ENCODE peak calls at places on chromosomes 11 and 22, in ten cellular contexts. One of them, this sample, is unnamed.

GRCh38 chr11:43639920-43640319 is 40.6 kb upstream of the HSD17B12 start:
- DNase-seq in GM23338: no peak
- DNase-seq in gastrocnemius medialis: no peak
- DNase-seq in CD4-positive, CD25-positive, alpha-beta regulatory T cell: no peak
- DNase-seq in K562: no peak
- DNase-seq in body of pancreas: no peak
- DNase-seq in CD4-positive, alpha-beta memory T cell: no peak
- DNase-seq in hepatocyte: no peak
- DNase-seq in tibial artery: no peak
- DNase-seq in endodermal cell: no peak
- DNase-seq in this sample: no peak

GRCh38 chr22:30829901-30830550 is 135.4 kb downstream of the OSBP2 start:
- DNase-seq in GM23338: no peak
- DNase-seq in CD4-positive, CD25-positive, alpha-beta regulatory T cell: no peak
- DNase-seq in gastrocnemius medialis: no peak
- DNase-seq in hepatocyte: no peak
- DNase-seq in K562: no peak
- DNase-seq in CD4-positive, alpha-beta memory T cell: no peak
- DNase-seq in endodermal cell: no peak
- DNase-seq in tibial artery: no peak
- DNase-seq in body of pancreas: no peak
- DNase-seq in this sample: no peak

GRCh38 chr11:96306933-96307747 is 35.9 kb downstream of the MAML2 start:
- DNase-seq in CD4-positive, alpha-beta memory T cell: peak; percentile 20
- DNase-seq in gastrocnemius medialis: peak; percentile 59
- DNase-seq in GM23338: peak; percentile 62
- DNase-seq in tibial artery: peak; percentile 91
- DNase-seq in K562: peak; percentile 25
- DNase-seq in body of pancreas: peak; percentile 86
- DNase-seq in hepatocyte: peak; percentile 94
- DNase-seq in endodermal cell: peak; percentile 69
- DNase-seq in CD4-positive, CD25-positive, alpha-beta regulatory T cell: peak; percentile 21
- DNase-seq in this sample: no peak

GRCh38 chr22:46052331-46052771 is 75.4 kb upstream of the WNT7B start:
- DNase-seq in CD4-positive, alpha-beta memory T cell: no peak
- DNase-seq in gastrocnemius medialis: peak; percentile 15
- DNase-seq in endodermal cell: peak; percentile 39
- DNase-seq in tibial artery: peak; percentile 68
- DNase-seq in GM23338: no peak
- DNase-seq in CD4-positive, CD25-positive, alpha-beta regulatory T cell: no peak
- DNase-seq in body of pancreas: peak; percentile 19
- DNase-seq in K562: no peak
- DNase-seq in hepatocyte: no peak
- DNase-seq in this sample: no peak

GRCh38 chr11:47716692-47717091 is 1.5 kb upstream of the AGBL2 start:
- DNase-seq in hepatocyte: no peak
- DNase-seq in endodermal cell: no peak
- DNase-seq in K562: no peak
- DNase-seq in CD4-positive, CD25-positive, alpha-beta regulatory T cell: peak; percentile 34
- DNase-seq in body of pancreas: no peak
- DNase-seq in GM23338: no peak
- DNase-seq in tibial artery: no peak
- DNase-seq in gastrocnemius medialis: no peak
- DNase-seq in CD4-positive, alpha-beta memory T cell: no peak
- DNase-seq in this sample: no peak

GRCh38 chr11:92383430-92383829 is 158.8 kb downstream of the FAT3 start:
- DNase-seq in CD4-positive, alpha-beta memory T cell: no peak
- DNase-seq in GM23338: no peak
- DNase-seq in hepatocyte: no peak
- DNase-seq in body of pancreas: no peak
- DNase-seq in gastrocnemius medialis: no peak
- DNase-seq in endodermal cell: no peak
- DNase-seq in tibial artery: no peak
- DNase-seq in CD4-positive, CD25-positive, alpha-beta regulatory T cell: no peak
- DNase-seq in K562: no peak
- DNase-seq in this sample: no peak

GRCh38 chr22:20604776-20605221 is 97.4 kb downstream of the MED15 start:
- DNase-seq in CD4-positive, CD25-positive, alpha-beta regulatory T cell: no peak
- DNase-seq in endodermal cell: no peak
- DNase-seq in gastrocnemius medialis: no peak
- DNase-seq in body of pancreas: no peak
- DNase-seq in K562: peak; percentile 86
- DNase-seq in GM23338: peak; percentile 10
- DNase-seq in tibial artery: no peak
- DNase-seq in hepatocyte: no peak
- DNase-seq in CD4-positive, alpha-beta memory T cell: no peak
- DNase-seq in this sample: no peak

GRCh38 chr22:45103756-45104155 is 60.0 kb upstream of the NUP50 start:
- DNase-seq in CD4-positive, CD25-positive, alpha-beta regulatory T cell: no peak
- DNase-seq in GM23338: peak; percentile 43
- DNase-seq in endodermal cell: no peak
- DNase-seq in hepatocyte: no peak
- DNase-seq in body of pancreas: no peak
- DNase-seq in CD4-positive, alpha-beta memory T cell: no peak
- DNase-seq in tibial artery: no peak
- DNase-seq in gastrocnemius medialis: no peak
- DNase-seq in K562: no peak
- DNase-seq in this sample: no peak

DNA sequence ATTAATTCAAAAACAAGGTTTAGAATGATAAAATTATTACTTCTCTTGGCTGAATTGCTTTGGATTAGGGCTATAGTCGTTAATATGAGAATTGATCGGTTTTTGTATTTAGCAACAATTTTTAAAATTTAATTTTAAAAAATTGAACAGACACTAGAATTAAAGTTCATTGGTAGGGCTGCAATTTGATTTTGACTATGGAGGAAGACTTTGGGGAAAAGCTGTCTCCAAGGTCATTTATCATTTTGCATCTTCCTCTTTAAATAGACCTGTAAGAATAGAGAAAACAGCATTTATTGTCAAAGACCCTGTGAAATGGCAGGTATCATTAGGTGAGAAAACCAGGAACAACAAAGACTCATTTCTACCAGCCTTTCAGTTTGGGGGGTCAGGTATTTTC is at the start of gene OR4S2:
- DNase-seq in hepatocyte: no peak
- DNase-seq in gastrocnemius medialis: no peak
- DNase-seq in body of pancreas: no peak
- DNase-seq in K562: no peak
- DNase-seq in CD4-positive, CD25-positive, alpha-beta regulatory T cell: no peak
- DNase-seq in endodermal cell: no peak
- DNase-seq in CD4-positive, alpha-beta memory T cell: no peak
- DNase-seq in tibial artery: no peak
- DNase-seq in GM23338: no peak
- DNase-seq in this sample: no peak
- H3K4me1 ChIP-seq in hepatocyte: no peaks in the 10 kb centered on the region
- H3K4me1 ChIP-seq in gastrocnemius medialis: no peaks in the 10 kb centered on the region
- H3K4me1 ChIP-seq in body of pancreas: no peaks in the 10 kb centered on the region
- H3K4me1 ChIP-seq in K562: no peaks in the 10 kb centered on the region
- H3K4me1 ChIP-seq in CD4-positive, CD25-positive, alpha-beta regulatory T cell: no peaks in the 10 kb centered on the region
- H3K4me1 ChIP-seq in endodermal cell: no peaks in the 10 kb centered on the region
- H3K4me1 ChIP-seq in CD4-positive, alpha-beta memory T cell: no peaks in the 10 kb centered on the region
- H3K4me1 ChIP-seq in tibial artery: no peaks in the 10 kb centered on the region
- H3K4me1 ChIP-seq in GM23338: no peaks in the 10 kb centered on the region
- H3K4me1 ChIP-seq in this sample: no peaks in the 10 kb centered on the region

GRCh38 chr11:109490953-109491733 is 69.2 kb downstream of the C11orf87 start:
- DNase-seq in K562: no peak
- DNase-seq in CD4-positive, alpha-beta memory T cell: no peak
- DNase-seq in CD4-positive, CD25-positive, alpha-beta regulatory T cell: no peak
- DNase-seq in tibial artery: no peak
- DNase-seq in GM23338: peak; percentile 38
- DNase-seq in gastrocnemius medialis: no peak
- DNase-seq in endodermal cell: no peak
- DNase-seq in hepatocyte: no peak
- DNase-seq in body of pancreas: no peak
- DNase-seq in this sample: peak; percentile 68
- H3K27ac ChIP-seq in K562: no peak overlapping the region
- H3K27ac ChIP-seq in CD4-positive, alpha-beta memory T cell: no peak overlapping the region
- H3K27ac ChIP-seq in CD4-positive, CD25-positive, alpha-beta regulatory T cell: no peak overlapping the region
- H3K27ac ChIP-seq in tibial artery: no peak overlapping the region
- H3K27ac ChIP-seq in GM23338: no peak overlapping the region
- H3K27ac ChIP-seq in gastrocnemius medialis: no peak overlapping the region
- H3K27ac ChIP-seq in endodermal cell: no peak overlapping the region
- H3K27ac ChIP-seq in hepatocyte: no peak overlapping the region
- H3K27ac ChIP-seq in body of pancreas: no peak overlapping the region
- H3K27ac ChIP-seq in this sample: no peak overlapping the region

GRCh38 chr22:48616656-48617055 is 1211.0 kb downstream of the BRD1 start:
- DNase-seq in K562: no peak
- DNase-seq in body of pancreas: no peak
- DNase-seq in tibial artery: no peak
- DNase-seq in CD4-positive, CD25-positive, alpha-beta regulatory T cell: no peak
- DNase-seq in hepatocyte: no peak
- DNase-seq in gastrocnemius medialis: no peak
- DNase-seq in endodermal cell: no peak
- DNase-seq in GM23338: no peak
- DNase-seq in CD4-positive, alpha-beta memory T cell: no peak
- DNase-seq in this sample: no peak

GRCh38 chr22:48609279-48609865 is 1218.3 kb downstream of the BRD1 start:
- DNase-seq in K562: no peak
- DNase-seq in hepatocyte: no peak
- DNase-seq in GM23338: no peak
- DNase-seq in gastrocnemius medialis: no peak
- DNase-seq in body of pancreas: no peak
- DNase-seq in tibial artery: no peak
- DNase-seq in endodermal cell: no peak
- DNase-seq in CD4-positive, CD25-positive, alpha-beta regulatory T cell: no peak
- DNase-seq in CD4-positive, alpha-beta memory T cell: no peak
- DNase-seq in this sample: no peak

GRCh38 chr22:48612077-48612995 is 1215.3 kb downstream of the BRD1 start:
- DNase-seq in hepatocyte: no peak
- DNase-seq in GM23338: no peak
- DNase-seq in tibial artery: no peak
- DNase-seq in CD4-positive, CD25-positive, alpha-beta regulatory T cell: no peak
- DNase-seq in gastrocnemius medialis: no peak
- DNase-seq in CD4-positive, alpha-beta memory T cell: no peak
- DNase-seq in body of pancreas: no peak
- DNase-seq in K562: no peak
- DNase-seq in endodermal cell: no peak
- DNase-seq in this sample: no peak

GRCh38 chr22:48615171-48616008 is 1212.3 kb downstream of the BRD1 start:
- DNase-seq in tibial artery: no peak
- DNase-seq in body of pancreas: no peak
- DNase-seq in hepatocyte: no peak
- DNase-seq in K562: no peak
- DNase-seq in GM23338: no peak
- DNase-seq in endodermal cell: no peak
- DNase-seq in CD4-positive, CD25-positive, alpha-beta regulatory T cell: no peak
- DNase-seq in gastrocnemius medialis: no peak
- DNase-seq in CD4-positive, alpha-beta memory T cell: no peak
- DNase-seq in this sample: no peak

GRCh38 chr22:48613566-48614200 is 1214.0 kb downstream of the BRD1 start:
- DNase-seq in gastrocnemius medialis: no peak
- DNase-seq in tibial artery: no peak
- DNase-seq in endodermal cell: no peak
- DNase-seq in GM23338: no peak
- DNase-seq in body of pancreas: no peak
- DNase-seq in hepatocyte: no peak
- DNase-seq in CD4-positive, CD25-positive, alpha-beta regulatory T cell: no peak
- DNase-seq in CD4-positive, alpha-beta memory T cell: no peak
- DNase-seq in K562: no peak
- DNase-seq in this sample: no peak
- H3K4me1 ChIP-seq in gastrocnemius medialis: no peaks in the 10 kb centered on the region
- H3K4me1 ChIP-seq in tibial artery: no peaks in the 10 kb centered on the region
- H3K4me1 ChIP-seq in endodermal cell: no peaks in the 10 kb centered on the region
- H3K4me1 ChIP-seq in GM23338: no peaks in the 10 kb centered on the region
- H3K4me1 ChIP-seq in body of pancreas: no peaks in the 10 kb centered on the region
- H3K4me1 ChIP-seq in hepatocyte: peaks cover 2% of the 10 kb centered on the region
- H3K4me1 ChIP-seq in CD4-positive, CD25-positive, alpha-beta regulatory T cell: no peaks in the 10 kb centered on the region
- H3K4me1 ChIP-seq in CD4-positive, alpha-beta memory T cell: no peaks in the 10 kb centered on the region
- H3K4me1 ChIP-seq in K562: no peaks in the 10 kb centered on the region
- H3K4me1 ChIP-seq in this sample: no peaks in the 10 kb centered on the region

GRCh38 chr11:19805346-19805745 is 92.7 kb downstream of the NAV2 start:
- DNase-seq in tibial artery: no peak
- DNase-seq in GM23338: no peak
- DNase-seq in K562: no peak
- DNase-seq in body of pancreas: no peak
- DNase-seq in endodermal cell: no peak
- DNase-seq in CD4-positive, alpha-beta memory T cell: no peak
- DNase-seq in hepatocyte: no peak
- DNase-seq in CD4-positive, CD25-positive, alpha-beta regulatory T cell: no peak
- DNase-seq in gastrocnemius medialis: no peak
- DNase-seq in this sample: no peak

GRCh38 chr11:19803506-19803998 is 90.9 kb downstream of the NAV2 start:
- DNase-seq in tibial artery: no peak
- DNase-seq in body of pancreas: peak; percentile 58
- DNase-seq in gastrocnemius medialis: no peak
- DNase-seq in hepatocyte: peak; percentile 34
- DNase-seq in GM23338: peak; percentile 29
- DNase-seq in CD4-positive, alpha-beta memory T cell: no peak
- DNase-seq in K562: no peak
- DNase-seq in CD4-positive, CD25-positive, alpha-beta regulatory T cell: no peak
- DNase-seq in endodermal cell: no peak
- DNase-seq in this sample: no peak

GRCh38 chr11:19800162-19800561 is 87.5 kb downstream of the NAV2 start:
- DNase-seq in CD4-positive, CD25-positive, alpha-beta regulatory T cell: no peak
- DNase-seq in endodermal cell: peak; percentile 71
- DNase-seq in hepatocyte: no peak
- DNase-seq in CD4-positive, alpha-beta memory T cell: no peak
- DNase-seq in GM23338: peak; percentile 60
- DNase-seq in body of pancreas: no peak
- DNase-seq in K562: no peak
- DNase-seq in tibial artery: no peak
- DNase-seq in gastrocnemius medialis: no peak
- DNase-seq in this sample: no peak

GRCh38 chr11:19802773-19803293 is 90.2 kb downstream of the NAV2 start:
- DNase-seq in body of pancreas: no peak
- DNase-seq in GM23338: no peak
- DNase-seq in tibial artery: no peak
- DNase-seq in endodermal cell: no peak
- DNase-seq in K562: no peak
- DNase-seq in CD4-positive, CD25-positive, alpha-beta regulatory T cell: no peak
- DNase-seq in CD4-positive, alpha-beta memory T cell: no peak
- DNase-seq in hepatocyte: no peak
- DNase-seq in gastrocnemius medialis: no peak
- DNase-seq in this sample: no peak

DNA sequence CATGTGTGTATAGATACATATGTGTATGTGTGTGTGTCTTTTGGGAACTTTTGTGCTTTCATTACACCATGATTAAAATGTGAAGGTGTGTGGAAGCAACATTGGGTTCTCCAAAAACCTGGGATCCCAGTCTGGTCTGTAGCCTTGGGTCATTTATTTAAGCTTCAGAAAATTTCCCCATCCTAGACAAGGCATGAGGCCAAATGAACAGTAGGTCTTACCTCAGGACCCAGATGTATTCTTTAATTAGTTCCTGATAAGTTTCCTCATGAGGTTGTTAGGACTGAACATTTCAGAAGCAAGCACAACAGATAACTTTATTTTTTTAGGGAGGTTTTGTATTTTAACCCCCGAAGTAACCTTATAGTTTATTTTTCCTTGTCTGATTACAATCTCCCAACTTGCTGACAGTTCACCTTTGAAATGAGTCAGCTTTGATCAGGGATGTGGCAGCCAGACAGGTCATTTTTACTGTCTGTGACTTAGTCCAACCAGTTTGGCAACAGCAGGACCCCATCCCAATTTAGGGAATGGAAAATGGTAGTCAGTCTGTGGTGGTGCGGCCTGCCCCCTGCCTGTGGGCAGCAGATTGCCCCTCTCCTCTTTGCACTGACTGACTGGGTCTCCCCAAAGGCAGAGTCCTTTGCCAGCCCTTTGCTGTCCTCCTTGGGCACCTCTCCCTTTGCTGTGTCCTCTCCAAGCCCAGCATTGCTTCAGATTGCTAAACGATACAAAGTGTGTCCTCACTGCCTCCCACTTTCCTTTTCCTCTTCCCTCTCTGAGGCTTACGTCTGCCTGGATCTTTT is 88.3 kb downstream of the NAV2 start:
- DNase-seq in body of pancreas: no peak
- DNase-seq in CD4-positive, CD25-positive, alpha-beta regulatory T cell: no peak
- DNase-seq in gastrocnemius medialis: no peak
- DNase-seq in hepatocyte: no peak
- DNase-seq in K562: no peak
- DNase-seq in CD4-positive, alpha-beta memory T cell: no peak
- DNase-seq in GM23338: peak; percentile 50
- DNase-seq in tibial artery: no peak
- DNase-seq in endodermal cell: peak; percentile 67
- DNase-seq in this sample: no peak
- H3K27ac ChIP-seq in body of pancreas: no peak overlapping the region
- H3K27ac ChIP-seq in CD4-positive, CD25-positive, alpha-beta regulatory T cell: no peak overlapping the region
- H3K27ac ChIP-seq in gastrocnemius medialis: no peak overlapping the region
- H3K27ac ChIP-seq in hepatocyte: peak overlapping the region; percentile 62
- H3K27ac ChIP-seq in K562: no peak overlapping the region
- H3K27ac ChIP-seq in CD4-positive, alpha-beta memory T cell: no peak overlapping the region
- H3K27ac ChIP-seq in GM23338: peak overlapping the region; percentile 63
- H3K27ac ChIP-seq in tibial artery: peak overlapping the region; percentile 21
- H3K27ac ChIP-seq in endodermal cell: no peak overlapping the region
- H3K27ac ChIP-seq in this sample: no peak overlapping the region

This sample was measured in Karpas-422.